ENCODE peak calls at places on chromosomes 16 and 17, in four cellular contexts. S is HEK293T; F is naive thymus-derived CD8-positive, alpha-beta T cell; N is stimulated activated CD4-positive, alpha-beta T cell treated with anti-CD3 and anti-CD28 coated beads, Interleukin-15, amount 100 ng/mL, for 24 hours. X is an unnamed sample.

GRCh38 chr16:67246945-67247697 is at the start of gene FHOD1:
- DNase-seq in S (peak; percentile 93), F (peak; percentile 93), N (peak; percentile 99), X (peak; percentile 94)

GRCh38 chr16:919658-920631 is 50.8 kb downstream of the LMF1 start:
- DNase-seq in S (no peak), F (no peak), N (no peak), X (peak; percentile 36)

GRCh38 chr16:88194397-88195020 is 188.2 kb upstream of the ZNF469 start:
- DNase-seq in S (no peak), F (no peak), N (no peak), X (peak; percentile 90)

GRCh38 chr16:12553191-12553590 is 250.5 kb downstream of the CPPED1 start:
- DNase-seq in S (no peak), F (no peak), N (no peak), X (no peak)

GRCh38 chr17:867896-868489 is 85.8 kb downstream of the MRM3 start:
- DNase-seq in S (no peak), F (no peak), N (no peak), X (no peak)

GRCh38 chr16:11007714-11008240 is 63.4 kb downstream of the CLEC16A start:
- DNase-seq in S (no peak), F (no peak), N (no peak), X (no peak)

GRCh38 chr17:58756246-58757161 is 850 bp downstream of the PPM1E start:
- DNase-seq in S (peak; percentile 51), F (no peak), N (peak; percentile 25), X (peak; percentile 10)

GRCh38 chr17:79165296-79165695 is 90.7 kb downstream of the ENGASE start:
- DNase-seq in S (no peak), F (no peak), N (no peak), X (no peak)

GRCh38 chr16:533391-534088 is 6.0 kb downstream of the CAPN15 start:
- DNase-seq in S (no peak), F (no peak), N (no peak), X (no peak)

GRCh38 chr16:81429045-81429521 is 15.5 kb upstream of the CMIP start:
- DNase-seq in S (peak; percentile 59), F (no peak), N (no peak), X (peak; percentile 59)

GRCh38 chr16:79367822-79368221 is 232.7 kb downstream of the MAF start:
- DNase-seq in S (no peak), F (no peak), N (no peak), X (no peak)

GRCh38 chr17:15883617-15884111 is 61.3 kb upstream of the ADORA2B start:
- DNase-seq in S (no peak), F (no peak), N (no peak), X (peak; percentile 34)

GRCh38 chr16:65867276-65867990 is 499.1 kb upstream of the CDH5 start:
- DNase-seq in S (no peak), F (no peak), N (no peak), X (no peak)

GRCh38 chr17:48351916-48352332 is 78.1 kb downstream of the SKAP1 start:
- DNase-seq in S (peak; percentile 38), F (no peak), N (no peak), X (peak; percentile 68)

GRCh38 chr17:2011421-2012371 is 13.4 kb downstream of the RTN4RL1 start:
- DNase-seq in S (no peak), F (no peak), N (no peak), X (peak; percentile 71)